ENCODE peak calls at places on chromosomes 6 and 20, in eight cellular contexts. B is cardiac muscle cell; A is CD8-positive, alpha-beta T cell; U is hepatocyte; Q is stomach; N is heart left ventricle; T is breast epithelium; C is upper lobe of right lung. O is an unnamed sample.

GRCh38 chr6:11349880-11350279 is 117.4 kb upstream of the NEDD9 start:
- DNase-seq in B (no peak), A (no peak), U (no peak), Q (no peak), N (no peak), T (no peak), C (no peak), O (no peak)

GRCh38 chr6:6823568-6824224 is 235.2 kb downstream of the LY86 start:
- DNase-seq in B (no peak), A (no peak), U (no peak), Q (peak; percentile 36), N (no peak), T (no peak), C (no peak), O (no peak)

GRCh38 chr6:54335871-54336270 is 27.6 kb downstream of the TINAG start:
- DNase-seq in B (no peak), A (no peak), U (peak; percentile 52), Q (no peak), N (no peak), T (no peak), C (no peak), O (no peak)

GRCh38 chr6:48016027-48016755 is 94.8 kb downstream of the PTCHD4 start:
- DNase-seq in B (no peak), A (no peak), U (peak; percentile 18), Q (no peak), N (no peak), T (no peak), C (no peak), O (no peak)

GRCh38 chr6:13273931-13274706 is 54.2 kb downstream of the TBC1D7 start:
- DNase-seq in B (no peak), A (peak; percentile 75), U (no peak), Q (peak; percentile 31), N (no peak), T (no peak), C (peak; percentile 90), O (no peak)

GRCh38 chr20:17889226-17889625 is 79.4 kb downstream of the SNX5 start:
- DNase-seq in B (no peak), A (no peak), U (no peak), Q (no peak), N (no peak), T (no peak), C (no peak), O (no peak)

GRCh38 chr6:23559587-23560343 is 566.2 kb upstream of the NRSN1 start:
- DNase-seq in B (no peak), A (no peak), U (peak; percentile 60), Q (no peak), N (peak; percentile 19), T (no peak), C (no peak), O (no peak)

GRCh38 chr20:16017656-16018055 is 555.6 kb downstream of the KIF16B start:
- DNase-seq in B (no peak), A (no peak), U (no peak), Q (no peak), N (no peak), T (no peak), C (no peak), O (no peak)

GRCh38 chr6:128098000-128098581 is 197.2 kb upstream of the THEMIS start:
- DNase-seq in B (no peak), A (no peak), U (no peak), Q (no peak), N (no peak), T (no peak), C (no peak), O (no peak)

GRCh38 chr6:137246801-137247202 is 27.6 kb upstream of the IFNGR1 start:
- DNase-seq in B (no peak), A (no peak), U (no peak), Q (no peak), N (no peak), T (no peak), C (no peak), O (no peak)

GRCh38 chr6:111361648-111362047 is 121.4 kb downstream of the REV3L start:
- DNase-seq in B (peak; percentile 66), A (no peak), U (peak; percentile 52), Q (no peak), N (no peak), T (no peak), C (no peak), O (no peak)

GRCh38 chr20:19943021-19943659 is 74.0 kb upstream of the NAA20 start:
- DNase-seq in B (no peak), A (no peak), U (no peak), Q (peak; percentile 58), N (no peak), T (peak; percentile 91), C (no peak), O (peak; percentile 56)

GRCh38 chr6:33413601-33414120 is 2.8 kb downstream of the PHF1 start:
- DNase-seq in B (no peak), A (no peak), U (no peak), Q (no peak), N (no peak), T (no peak), C (no peak), O (no peak)

GRCh38 chr6:139271056-139271455 is 20.7 kb downstream of the TXLNB start:
- DNase-seq in B (no peak), A (no peak), U (no peak), Q (no peak), N (no peak), T (no peak), C (no peak), O (no peak)

GRCh38 chr6:35181933-35182612 is 31.7 kb upstream of the SCUBE3 start:
- DNase-seq in B (no peak), A (no peak), U (peak; percentile 65), Q (peak; percentile 45), N (peak; percentile 72), T (peak; percentile 49), C (peak; percentile 76), O (peak; percentile 90)

GRCh38 chr6:75143186-75143585 is 62.7 kb downstream of the COL12A1 start:
- DNase-seq in B (no peak), A (no peak), U (no peak), Q (no peak), N (no peak), T (no peak), C (no peak), O (no peak)

GRCh38 chr20:10550204-10551118 is 115.4 kb downstream of the SLX4IP start:
- DNase-seq in B (no peak), A (no peak), U (no peak), Q (no peak), N (no peak), T (no peak), C (no peak), O (no peak)
- H3K4me1 ChIP-seq in B (peaks cover 17% of the 10 kb centered on the region), A (peaks cover 11% of the 10 kb centered on the region), U (peaks cover 10% of the 10 kb centered on the region), Q (peaks cover 24% of the 10 kb centered on the region), N (no peaks in the 10 kb centered on the region), T (no peaks in the 10 kb centered on the region), C (peaks cover 5% of the 10 kb centered on the region), O (no peaks in the 10 kb centered on the region)

GRCh38 chr20:48623906-48624265 is 203.9 kb downstream of the PREX1 start:
- DNase-seq in B (no peak), A (no peak), U (no peak), Q (no peak), N (no peak), T (no peak), C (no peak), O (peak; percentile 55)
- H3K4me1 ChIP-seq in B (no peaks in the 10 kb centered on the region), A (peaks cover 29% of the 10 kb centered on the region), U (peaks cover 8% of the 10 kb centered on the region), Q (peaks cover 21% of the 10 kb centered on the region), N (peaks cover 27% of the 10 kb centered on the region), T (peaks cover 3% of the 10 kb centered on the region), C (peaks cover 17% of the 10 kb centered on the region), O (no peaks in the 10 kb centered on the region)

GRCh38 chr6:113756290-113756665 is 100.9 kb upstream of the MARCKS start:
- DNase-seq in B (no peak), A (no peak), U (no peak), Q (no peak), N (no peak), T (no peak), C (no peak), O (no peak)
- H3K4me1 ChIP-seq in B (no peaks in the 10 kb centered on the region), A (no peaks in the 10 kb centered on the region), U (no peaks in the 10 kb centered on the region), Q (no peaks in the 10 kb centered on the region), N (peaks cover 2% of the 10 kb centered on the region), T (no peaks in the 10 kb centered on the region), C (no peaks in the 10 kb centered on the region), O (no peaks in the 10 kb centered on the region)

DNA sequence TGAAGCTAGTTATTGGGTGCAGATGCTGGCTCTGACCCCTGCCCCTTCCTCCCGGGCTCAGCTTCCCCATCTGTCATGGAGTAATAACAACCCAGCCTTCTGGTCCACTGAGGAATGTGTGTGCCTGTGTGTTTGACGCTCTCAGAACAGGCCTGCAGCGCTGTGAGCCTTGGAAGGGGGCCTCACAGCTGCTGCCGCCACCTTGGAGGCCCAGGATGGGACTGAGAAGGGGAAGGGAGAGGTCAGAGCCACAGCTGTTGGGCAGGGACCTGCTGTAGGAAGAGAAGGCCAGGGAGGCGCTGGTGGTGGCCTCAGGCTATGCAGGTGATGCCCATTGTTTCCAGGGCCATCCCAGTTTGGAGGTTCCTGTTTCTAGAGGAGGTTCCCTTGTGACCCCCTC is 13.8 kb downstream of the TPD52L2 start:
- DNase-seq in B (no peak), A (no peak), U (no peak), Q (no peak), N (no peak), T (no peak), C (no peak), O (no peak)
- H3K4me1 ChIP-seq in B (no peaks in the 10 kb centered on the region), A (no peaks in the 10 kb centered on the region), U (no peaks in the 10 kb centered on the region), Q (no peaks in the 10 kb centered on the region), N (peaks cover under 1% of the 10 kb centered on the region), T (no peaks in the 10 kb centered on the region), C (peaks cover 1% of the 10 kb centered on the region), O (no peaks in the 10 kb centered on the region)

DNA sequence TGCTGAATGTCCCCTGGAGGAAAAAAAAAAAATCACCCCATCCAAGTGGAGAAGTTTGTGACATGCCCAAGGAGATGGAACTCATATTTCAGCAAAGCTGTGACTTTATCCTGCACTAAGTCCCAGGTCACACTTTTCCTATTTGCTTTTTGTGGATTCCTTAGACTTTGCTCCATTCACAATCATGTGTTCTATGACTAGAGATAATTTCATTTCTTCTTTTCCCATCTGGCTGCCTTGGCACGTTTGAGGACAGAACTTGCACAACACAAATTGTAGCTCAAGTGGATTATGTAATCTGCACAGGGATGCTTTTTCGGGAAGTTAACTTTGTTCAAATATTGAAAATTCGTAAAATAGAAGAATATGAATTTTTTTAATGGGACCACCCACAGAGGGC is 100.7 kb upstream of the PTPN1 start:
- DNase-seq in B (no peak), A (no peak), U (peak; percentile 33), Q (no peak), N (no peak), T (no peak), C (no peak), O (no peak)
- H3K4me1 ChIP-seq in B (peaks cover 5% of the 10 kb centered on the region), A (no peaks in the 10 kb centered on the region), U (peaks cover 9% of the 10 kb centered on the region), Q (peaks cover 37% of the 10 kb centered on the region), N (peaks cover 20% of the 10 kb centered on the region), T (no peaks in the 10 kb centered on the region), C (peaks cover 24% of the 10 kb centered on the region), O (no peaks in the 10 kb centered on the region)

DNA sequence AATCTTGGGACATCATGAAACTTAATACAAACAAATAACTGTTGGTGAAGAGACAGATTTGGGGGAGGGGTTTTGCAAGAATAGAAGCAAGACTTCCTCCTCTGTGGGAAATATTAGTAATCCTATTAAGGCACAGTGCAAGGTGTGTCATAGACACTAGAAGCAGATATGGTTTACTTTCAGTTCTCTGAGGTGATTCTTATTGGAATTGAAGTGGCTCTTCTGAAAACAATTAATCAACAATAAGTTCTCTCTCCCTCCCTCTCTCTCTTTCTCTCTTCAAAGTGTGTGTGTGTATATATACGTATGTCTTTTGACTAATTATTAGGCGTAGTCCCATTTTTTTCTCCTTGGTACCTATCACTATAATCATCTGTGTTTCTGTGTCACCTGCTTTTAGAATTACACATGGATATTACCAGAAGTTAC is 99.8 kb downstream of the HIVEP2 start:
- DNase-seq in B (no peak), A (no peak), U (no peak), Q (no peak), N (no peak), T (no peak), C (no peak), O (no peak)
- H3K4me1 ChIP-seq in B (peaks cover 36% of the 10 kb centered on the region), A (peaks cover 73% of the 10 kb centered on the region), U (peaks cover 25% of the 10 kb centered on the region), Q (peaks cover 62% of the 10 kb centered on the region), N (peaks cover 81% of the 10 kb centered on the region), T (no peaks in the 10 kb centered on the region), C (peaks cover 48% of the 10 kb centered on the region), O (peaks cover 9% of the 10 kb centered on the region)

GRCh38 chr6:2866183-2866846 is 24.7 kb upstream of the SERPINB1 start:
- DNase-seq in B (no peak), A (no peak), U (no peak), Q (no peak), N (no peak), T (no peak), C (no peak), O (no peak)
- H3K4me1 ChIP-seq in B (no peaks in the 10 kb centered on the region), A (peaks cover 37% of the 10 kb centered on the region), U (peaks cover 16% of the 10 kb centered on the region), Q (peaks cover 8% of the 10 kb centered on the region), N (peaks cover 9% of the 10 kb centered on the region), T (no peaks in the 10 kb centered on the region), C (peaks cover 13% of the 10 kb centered on the region), O (no peaks in the 10 kb centered on the region)